ENCODE peak calls at places on chromosome 15, in seven cellular contexts. M, P, W, K, H, B and T are unnamed samples.

GRCh38 chr15:71807691-71808091 is 2.7 kb upstream of the NR2E3 start:
- DNase-seq in M (no peak), P (no peak), W (no peak), K (no peak), H (no peak), B (no peak), T (no peak)

GRCh38 chr15:63329567-63330350 is 51.9 kb downstream of the CA12 start:
- DNase-seq in P (no peak), W (no peak), M (no peak), K (no peak), B (no peak), H (no peak), T (no peak)

GRCh38 chr15:49895337-49896223 is 223.5 kb downstream of the ATP8B4 start:
- DNase-seq in H (no peak), W (no peak), K (no peak), M (no peak), B (no peak), P (no peak), T (no peak)

GRCh38 chr15:44132057-44132456 is 63.0 kb downstream of the FRMD5 start:
- DNase-seq in K (no peak), H (no peak), P (no peak), B (no peak), W (no peak), M (no peak), T (no peak)

GRCh38 chr15:82551646-82552247 is 11.5 kb upstream of the RPS17 start:
- DNase-seq in P (no peak), W (peak), H (peak), K (no peak), B (peak), M (no peak), T (no peak)

GRCh38 chr15:63905131-63905530 is 71.4 kb upstream of the HERC1 start:
- DNase-seq in P (no peak), B (no peak), M (no peak), W (no peak), H (no peak), K (no peak), T (no peak)

GRCh38 chr15:66789029-66790025 is 87.3 kb downstream of the SMAD6 start:
- DNase-seq in H (no peak), K (no peak), M (no peak), P (no peak), W (no peak), B (no peak), T (no peak)

GRCh38 chr15:90194655-90195054 is 6.5 kb upstream of the SEMA4B start:
- DNase-seq in H (no peak), M (no peak), K (no peak), B (no peak), W (no peak), P (no peak), T (no peak)

GRCh38 chr15:56211960-56212550 is 31.6 kb downstream of the RFX7 start:
- DNase-seq in M (no peak), W (no peak), K (no peak), P (no peak), H (no peak), B (no peak), T (no peak)

GRCh38 chr15:48625126-48625525 is 20.4 kb downstream of the FBN1 start:
- DNase-seq in W (no peak), H (no peak), K (no peak), M (no peak), B (no peak), P (no peak), T (no peak)

GRCh38 chr15:99956022-99956775 is 223.0 kb upstream of the LYSMD4 start:
- DNase-seq in K (no peak), W (no peak), H (no peak), B (no peak), M (no peak), P (peak), T (no peak)

GRCh38 chr15:40859206-40859851 is 14.7 kb downstream of the RHOV start:
- DNase-seq in B (peak), P (peak), K (peak), W (peak), M (peak), H (peak), T (peak)

GRCh38 chr15:48560321-48561051 is 85.0 kb downstream of the FBN1 start:
- DNase-seq in K (no peak), B (peak), P (no peak), M (no peak), W (no peak), H (no peak), T (no peak)

GRCh38 chr15:43143203-43143941 is 10.0 kb downstream of the TMEM62 start:
- DNase-seq in W (no peak), H (no peak), K (no peak), P (no peak), M (no peak), B (no peak), T (no peak)

GRCh38 chr15:77657629-77658238 is 25.0 kb upstream of the LINGO1 start:
- DNase-seq in M (no peak), P (no peak), H (no peak), K (no peak), W (no peak), B (no peak), T (no peak)

GRCh38 chr15:77654975-77655374 is 22.3 kb upstream of the LINGO1 start:
- DNase-seq in M (no peak), H (no peak), K (no peak), P (no peak), W (no peak), B (no peak), T (no peak)

GRCh38 chr15:77656294-77656693 is 23.6 kb upstream of the LINGO1 start:
- DNase-seq in B (no peak), H (no peak), K (no peak), M (no peak), P (no peak), W (no peak), T (no peak)

GRCh38 chr15:77664428-77664827 is 31.7 kb upstream of the LINGO1 start:
- DNase-seq in B (no peak), H (no peak), M (no peak), K (no peak), W (no peak), P (no peak), T (no peak)

GRCh38 chr15:77659350-77660321 is 26.9 kb upstream of the LINGO1 start:
- DNase-seq in K (peak), M (no peak), W (peak), P (peak), B (no peak), H (peak), T (peak)
- TF ChIP-seq CTCF in K (peak), M (no peak), W (no peak), P (peak), B (peak), H (peak), T (peak)

DNA sequence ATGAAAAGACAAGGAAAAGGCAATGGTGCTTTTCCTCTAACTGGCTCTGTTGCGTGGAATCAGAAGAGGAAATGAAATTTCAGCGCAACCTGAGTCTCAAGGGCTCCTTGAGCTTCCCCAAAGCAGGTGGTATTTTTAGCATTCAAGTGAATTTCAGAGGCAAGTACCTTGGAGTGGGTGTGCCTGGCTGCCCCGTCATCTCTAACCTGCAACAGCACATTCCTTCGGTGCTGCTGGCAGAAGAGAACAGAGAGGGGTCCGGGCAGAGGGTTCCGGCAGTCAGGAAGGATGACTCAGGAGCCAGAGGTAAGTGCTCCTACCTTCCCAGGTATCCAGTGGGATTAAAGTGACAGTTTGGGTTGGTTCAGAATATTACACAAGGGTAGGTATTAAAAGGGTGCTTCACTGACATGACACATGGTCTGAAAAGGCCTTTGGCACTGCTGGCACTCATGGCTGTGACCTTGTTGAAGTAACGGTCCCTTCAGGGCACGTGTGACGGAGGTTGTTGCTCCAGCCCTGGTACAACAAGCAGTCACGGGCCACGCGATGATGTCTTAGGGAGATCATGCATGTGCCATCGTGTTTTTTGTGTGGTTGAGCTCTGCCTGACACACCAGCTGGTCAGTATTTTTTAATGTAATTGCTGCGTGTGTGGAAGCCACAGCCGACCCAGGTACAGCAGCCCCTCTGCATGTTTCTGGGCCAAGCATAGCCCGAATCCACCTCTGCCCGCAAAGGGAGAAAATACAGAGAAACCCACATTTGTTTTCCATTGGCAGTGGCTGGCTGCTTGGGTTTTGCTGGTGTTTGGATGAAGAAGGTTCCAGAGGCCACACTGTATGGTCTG is 75.7 kb downstream of the LRRK1 start:
- DNase-seq in W (no peak), M (no peak), B (no peak), H (no peak), P (no peak), K (no peak), T (no peak)
- TF ChIP-seq CTCF in W (no peak), M (no peak), B (no peak), H (no peak), P (no peak), K (no peak), T (no peak)

DNA sequence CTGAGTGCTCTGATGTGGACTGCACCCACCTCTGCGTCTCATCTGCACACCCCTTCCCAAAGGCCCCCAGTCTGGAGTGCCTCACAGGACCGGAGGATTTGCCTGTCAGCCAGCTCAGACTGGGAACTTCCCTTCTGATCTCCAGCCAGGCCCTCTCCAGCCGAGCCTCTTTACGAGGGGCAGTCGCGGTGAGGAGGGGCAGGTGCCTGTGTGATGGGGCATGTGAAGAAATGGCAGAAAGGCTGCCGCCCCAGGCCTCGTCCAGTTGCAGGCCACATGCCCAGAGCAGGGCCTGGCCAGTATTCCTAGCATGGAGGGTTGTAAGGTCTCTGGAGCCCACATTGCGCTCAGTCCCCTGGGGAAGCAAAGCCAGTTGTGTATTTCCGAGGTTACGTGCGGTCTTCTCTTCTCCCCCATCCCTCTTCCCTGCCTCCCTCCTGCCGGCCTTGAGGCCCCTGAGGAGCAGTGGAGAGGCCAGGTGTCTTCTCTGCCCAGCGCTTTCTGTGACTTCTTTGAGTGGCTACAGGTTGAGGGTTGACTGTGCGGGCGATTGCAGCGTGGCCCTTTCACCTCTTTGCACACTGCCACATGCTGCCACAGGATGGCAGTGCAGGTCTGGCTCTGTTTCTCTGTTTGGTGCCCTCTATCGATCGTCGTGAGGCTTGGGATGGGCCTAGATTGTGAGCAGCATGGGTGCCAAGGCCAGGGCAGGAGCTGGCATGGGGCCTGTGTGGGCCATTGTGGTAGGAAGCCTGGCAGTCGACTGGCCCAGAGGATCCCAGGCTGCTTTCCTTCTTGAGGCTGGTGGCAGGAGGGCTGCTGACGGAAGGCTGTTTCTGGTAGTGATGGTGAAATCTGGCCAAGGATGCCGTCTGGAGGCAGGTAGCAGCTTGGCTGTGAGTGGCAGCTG is 5.3 kb downstream of the CLK3 start:
- DNase-seq in H (peak), W (peak), P (peak), M (peak), B (no peak), K (peak), T (peak)
- TF ChIP-seq CTCF in H (peak), W (peak), P (peak), M (peak), B (peak), K (peak), T (peak)

DNA sequence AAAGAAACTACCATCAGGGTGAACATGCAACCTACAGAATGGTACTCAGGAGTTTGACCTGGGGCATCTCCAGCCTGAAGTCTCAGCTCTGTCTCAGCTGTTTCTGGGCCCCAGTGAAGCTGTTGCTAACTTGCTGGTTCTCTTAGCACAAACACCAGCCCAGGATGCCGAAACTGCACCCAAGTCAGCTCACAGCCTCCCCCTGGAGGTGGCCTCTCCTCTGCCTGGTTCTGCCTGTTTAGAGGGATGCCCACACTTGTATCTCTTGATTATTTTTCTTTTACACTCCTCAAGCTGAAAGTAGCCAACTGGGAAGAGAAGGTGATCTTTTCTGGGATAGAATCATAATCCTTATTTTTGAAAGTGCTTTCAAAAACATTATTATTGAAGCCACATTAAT is 289.0 kb upstream of the RASGRP1 start:
- DNase-seq in K (no peak), P (no peak), B (no peak), M (no peak), H (peak), W (peak), T (no peak)
- TF ChIP-seq CTCF in K (peak), P (no peak), B (peak), M (no peak), H (peak), W (peak), T (peak)